ENCODE peak calls at places on chromosomes 12 and 14, in eight cellular contexts. V is AML-193; T is SW480; O is HS-5; Y is stimulated activated naive CD4-positive, alpha-beta T cell; Z is NCI-H2227 treated with DMSO at 0.1 percent for 48 hours; Q is epithelial cell of prostate; I is keratinocyte. K is an unnamed sample.
A peak's percentile ranks its signal among the peaks of the same experiment; 100 is the strongest.

GRCh38 chr12:76337583-76337982 is 10.6 kb downstream of the BBS10 start:
- DNase-seq in V (no peak), T (no peak), O (peak; percentile 53), Y (no peak), Z (no peak), Q (no peak), I (no peak), K (peak; percentile 56)

GRCh38 chr12:71662861-71663560 is 637 bp downstream of the ZFC3H1 start:
- DNase-seq in V (peak; percentile 33), T (peak; percentile 64), O (peak; percentile 32), Y (peak; percentile 82), Z (peak; percentile 57), Q (no peak), I (no peak), K (peak; percentile 74)

GRCh38 chr14:75274899-75275569 is 3.6 kb upstream of the FOS start:
- DNase-seq in V (peak; percentile 99), T (peak; percentile 61), O (no peak), Y (peak; percentile 73), Z (no peak), Q (no peak), I (no peak), K (no peak)

GRCh38 chr12:79933580-79934264 is 1.2 kb downstream of the PPP1R12A start:
- DNase-seq in V (no peak), T (peak; percentile 4), O (no peak), Y (peak; percentile 32), Z (peak; percentile 57), Q (no peak), I (no peak), K (peak; percentile 28)

GRCh38 chr12:105330938-105331804 is 680 bp downstream of the C12orf75 start:
- DNase-seq in V (no peak), T (peak; percentile 28), O (no peak), Y (peak; percentile 36), Z (no peak), Q (no peak), I (no peak), K (peak; percentile 35)

GRCh38 chr14:39015360-39015961 is 87.6 kb downstream of the SEC23A start:
- DNase-seq in V (peak; percentile 63), T (peak; percentile 49), O (peak; percentile 5), Y (peak; percentile 5), Z (peak; percentile 36), Q (no peak), I (no peak), K (peak; percentile 76)

GRCh38 chr14:99966912-99967311 is 98.3 kb upstream of the EVL start:
- DNase-seq in V (no peak), T (no peak), O (no peak), Y (no peak), Z (no peak), Q (no peak), I (no peak), K (no peak)

GRCh38 chr12:121129705-121130147 is 3.0 kb upstream of the P2RX7 start:
- DNase-seq in V (no peak), T (no peak), O (no peak), Y (no peak), Z (no peak), Q (no peak), I (no peak), K (no peak)

GRCh38 chr14:85437143-85437542 is 92.8 kb upstream of the FLRT2 start:
- DNase-seq in V (no peak), T (no peak), O (peak; percentile 44), Y (no peak), Z (no peak), Q (peak; percentile 95), I (peak; percentile 87), K (peak; percentile 71)

GRCh38 chr12:10363922-10364838 is 25.7 kb downstream of the KLRK1 start:
- DNase-seq in V (peak; percentile 46), T (peak; percentile 57), O (no peak), Y (peak; percentile 57), Z (peak; percentile 19), Q (no peak), I (no peak), K (peak; percentile 69)